ENCODE peak calls at places on chromosomes 13 and 19, in four cellular contexts. N is neuronal stem cell, S is mesenchymal stem cell, E is H9. K is an unnamed sample.

GRCh38 chr13:103525530-103525929 is 459.3 kb upstream of the SLC10A2 start:
- DNase-seq in N (no peak), S (no peak), E (no peak), K (no peak)

GRCh38 chr13:42364613-42365000 is 92.7 kb downstream of the AKAP11 start:
- DNase-seq in N (peak; percentile 4), S (peak; percentile 42), E (no peak), K (no peak)

GRCh38 chr13:38872693-38873092 is 117.9 kb downstream of the STOML3 start:
- DNase-seq in N (peak; percentile 54), S (peak; percentile 35), E (peak; percentile 67), K (peak; percentile 5)

GRCh38 chr19:6608950-6609349 is 18.0 kb upstream of the CD70 start:
- DNase-seq in N (no peak), S (no peak), E (no peak), K (no peak)

GRCh38 chr13:33751151-33751550 is 66.8 kb upstream of the RFC3 start:
- DNase-seq in N (no peak), S (peak; percentile 66), E (no peak), K (peak; percentile 46)

GRCh38 chr19:33814181-33815165 is 17.8 kb downstream of the KCTD15 start:
- DNase-seq in N (no peak), S (no peak), E (no peak), K (peak; percentile 7)

GRCh38 chr13:89900104-89900760 is 1447.3 kb upstream of the MIR17HG start:
- DNase-seq in N (no peak), S (no peak), E (no peak), K (no peak)

GRCh38 chr19:10503002-10503789 is at the start of gene KEAP1:
- DNase-seq in N (peak; percentile 50), S (peak; percentile 54), E (peak; percentile 55), K (no peak)

GRCh38 chr13:45728759-45729158 is 26.6 kb downstream of the CBY2 start:
- DNase-seq in N (no peak), S (no peak), E (peak; percentile 79), K (no peak)

GRCh38 chr13:40433577-40433976 is 232.9 kb downstream of the FOXO1 start:
- DNase-seq in N (no peak), S (no peak), E (no peak), K (no peak)

GRCh38 chr19:1935484-1936208 is 5.3 kb upstream of the CSNK1G2 start:
- DNase-seq in N (no peak), S (peak; percentile 31), E (no peak), K (peak; percentile 28)

GRCh38 chr19:5341448-5341820 is 822 bp upstream of the PTPRS start:
- DNase-seq in N (no peak), S (no peak), E (no peak), K (no peak)

GRCh38 chr13:74162782-74163181 is 28.6 kb upstream of the KLF12 start:
- DNase-seq in N (no peak), S (no peak), E (no peak), K (no peak)

GRCh38 chr13:95677564-95678386 is 836 bp downstream of the DNAJC3 start:
- DNase-seq in N (peak; percentile 38), S (peak; percentile 52), E (peak; percentile 47), K (peak; percentile 23)

GRCh38 chr13:44063881-44064280 is 184.2 kb downstream of the LACC1 start:
- DNase-seq in N (no peak), S (no peak), E (no peak), K (no peak)

GRCh38 chr13:36571444-36571843 is 102.4 kb upstream of the SERTM1 start:
- DNase-seq in N (no peak), S (no peak), E (no peak), K (no peak)

GRCh38 chr19:2011169-2011568 is 4.3 kb downstream of the BTBD2 start:
- DNase-seq in N (no peak), S (no peak), E (no peak), K (no peak)

GRCh38 chr19:16714702-16715294 is 4.8 kb upstream of the NWD1 start:
- DNase-seq in N (peak; percentile 74), S (peak; percentile 39), E (peak; percentile 71), K (peak; percentile 24)

GRCh38 chr13:86282450-86282849 is 483.2 kb upstream of the SLITRK6 start:
- DNase-seq in N (peak; percentile 3), S (no peak), E (no peak), K (no peak)

GRCh38 chr13:110925023-110925608 is 10.2 kb upstream of the ANKRD10 start:
- DNase-seq in N (no peak), S (no peak), E (peak; percentile 60), K (no peak)

GRCh38 chr19:48625891-48626327 is 6.6 kb downstream of the SPHK2 start:
- DNase-seq in N (no peak), S (no peak), E (no peak), K (no peak)

GRCh38 chr13:93505104-93505952 is 278.7 kb downstream of the GPC6 start:
- DNase-seq in N (no peak), S (peak; percentile 35), E (no peak), K (peak; percentile 72)

GRCh38 chr13:24605923-24606372 is 74.3 kb upstream of the ATP12A start:
- DNase-seq in N (no peak), S (peak; percentile 59), E (no peak), K (peak; percentile 11)

GRCh38 chr13:25840261-25840660 is 211.6 kb downstream of the SHISA2 start:
- DNase-seq in N (no peak), S (no peak), E (no peak), K (no peak)
- H2BK5ac ChIP-seq in N (no peak overlapping the region), S (no peak overlapping the region), E (no peak overlapping the region), K (no peak overlapping the region)

DNA sequence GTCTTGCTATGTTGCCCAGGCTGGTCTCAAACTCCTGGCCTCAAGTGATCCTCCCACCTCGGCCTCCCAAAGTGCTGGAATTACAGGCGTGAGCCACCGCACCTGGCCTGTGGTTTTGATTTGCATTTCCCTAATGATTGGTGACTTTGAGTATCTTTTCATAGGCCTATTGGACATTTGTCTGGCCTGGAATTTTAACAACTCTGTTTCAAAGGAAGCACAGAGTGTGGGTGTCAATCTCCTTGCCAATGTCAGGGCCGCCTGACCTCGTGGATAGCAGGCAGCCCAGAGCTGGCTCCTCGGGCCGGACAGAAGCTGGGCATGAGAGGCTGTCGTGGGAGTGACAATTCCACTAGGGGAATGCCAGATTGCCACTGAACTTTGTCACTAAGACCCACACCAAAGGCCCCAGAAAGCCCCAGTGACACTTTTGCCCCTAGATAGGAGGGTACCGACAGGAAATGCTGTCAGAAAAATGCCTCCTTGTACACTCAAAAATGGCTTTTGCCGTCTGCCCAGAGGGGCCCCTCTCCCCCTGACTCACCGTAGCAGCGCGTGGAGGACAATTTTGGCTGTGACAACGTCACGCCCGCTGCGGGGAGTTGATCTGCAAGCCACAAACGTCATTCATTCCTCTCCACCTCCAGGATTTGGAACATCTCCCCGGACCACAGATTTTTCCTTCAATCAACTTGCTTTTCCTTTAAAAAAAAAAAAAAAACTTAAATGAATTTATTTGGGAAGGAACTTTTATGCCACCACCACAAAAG is 11.7 kb upstream of the ADGRE5 start:
- DNase-seq in N (no peak), S (no peak), E (no peak), K (peak; percentile 64)
- H3K9ac ChIP-seq in N (no peak overlapping the region), S (peak overlapping the region; percentile 65), E (no peak overlapping the region), K (no peak overlapping the region)

GRCh38 chr13:106915146-106915545 is 347.2 kb upstream of the ARGLU1 start:
- DNase-seq in N (no peak), S (no peak), E (no peak), K (no peak)

GRCh38 chr13:106916329-106916728 is 348.4 kb upstream of the ARGLU1 start:
- DNase-seq in N (no peak), S (no peak), E (no peak), K (no peak)

GRCh38 chr13:106919093-106919492 is 351.2 kb upstream of the ARGLU1 start:
- DNase-seq in N (no peak), S (peak; percentile 13), E (no peak), K (no peak)

GRCh38 chr13:106917673-106918652 is 350.0 kb upstream of the ARGLU1 start:
- DNase-seq in N (peak; percentile 81), S (peak; percentile 74), E (peak; percentile 81), K (peak; percentile 61)

GRCh38 chr13:106917024-106917491 is 349.1 kb upstream of the ARGLU1 start:
- DNase-seq in N (no peak), S (no peak), E (peak; percentile 38), K (no peak)
- H2BK5ac ChIP-seq in N (no peak overlapping the region), S (no peak overlapping the region), E (no peak overlapping the region), K (no peak overlapping the region)

GRCh38 chr19:39125554-39126311 is at the start of gene PAK4:
- DNase-seq in N (peak; percentile 98), S (peak; percentile 97), E (peak; percentile 98), K (peak; percentile 96)

GRCh38 chr19:39124136-39124764 is 1.3 kb upstream of the PAK4 start:
- DNase-seq in N (no peak), S (no peak), E (no peak), K (no peak)

GRCh38 chr19:39126312-39126561 is 651 bp downstream of the PAK4 start:
- DNase-seq in N (no peak), S (no peak), E (no peak), K (no peak)

GRCh38 chr19:39126593-39127187 is 1.1 kb downstream of the PAK4 start:
- DNase-seq in N (no peak), S (peak; percentile 23), E (no peak), K (no peak)

DNA sequence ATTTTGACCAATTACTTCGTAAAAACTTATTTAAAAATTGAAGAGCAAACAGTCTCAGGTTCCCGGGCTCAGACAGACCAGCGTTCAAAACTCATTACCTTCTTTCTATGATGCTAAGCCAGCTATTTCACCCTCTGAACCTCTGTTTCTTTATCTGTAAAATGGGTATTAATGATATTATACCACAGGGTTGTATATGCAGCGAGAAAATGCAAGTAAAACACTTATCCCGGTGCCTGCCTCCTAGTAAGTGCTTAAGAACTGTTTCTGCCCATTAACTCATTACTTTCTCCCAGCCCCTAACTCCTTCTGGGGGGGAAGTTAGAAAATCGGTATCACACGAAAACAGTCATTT is 410 bp upstream of the PAK4 start:
- DNase-seq in N (no peak), S (no peak), E (no peak), K (no peak)
- H3K9ac ChIP-seq in N (no peak overlapping the region), S (peak overlapping the region; percentile 82), E (no peak overlapping the region), K (no peak overlapping the region)

DNA sequence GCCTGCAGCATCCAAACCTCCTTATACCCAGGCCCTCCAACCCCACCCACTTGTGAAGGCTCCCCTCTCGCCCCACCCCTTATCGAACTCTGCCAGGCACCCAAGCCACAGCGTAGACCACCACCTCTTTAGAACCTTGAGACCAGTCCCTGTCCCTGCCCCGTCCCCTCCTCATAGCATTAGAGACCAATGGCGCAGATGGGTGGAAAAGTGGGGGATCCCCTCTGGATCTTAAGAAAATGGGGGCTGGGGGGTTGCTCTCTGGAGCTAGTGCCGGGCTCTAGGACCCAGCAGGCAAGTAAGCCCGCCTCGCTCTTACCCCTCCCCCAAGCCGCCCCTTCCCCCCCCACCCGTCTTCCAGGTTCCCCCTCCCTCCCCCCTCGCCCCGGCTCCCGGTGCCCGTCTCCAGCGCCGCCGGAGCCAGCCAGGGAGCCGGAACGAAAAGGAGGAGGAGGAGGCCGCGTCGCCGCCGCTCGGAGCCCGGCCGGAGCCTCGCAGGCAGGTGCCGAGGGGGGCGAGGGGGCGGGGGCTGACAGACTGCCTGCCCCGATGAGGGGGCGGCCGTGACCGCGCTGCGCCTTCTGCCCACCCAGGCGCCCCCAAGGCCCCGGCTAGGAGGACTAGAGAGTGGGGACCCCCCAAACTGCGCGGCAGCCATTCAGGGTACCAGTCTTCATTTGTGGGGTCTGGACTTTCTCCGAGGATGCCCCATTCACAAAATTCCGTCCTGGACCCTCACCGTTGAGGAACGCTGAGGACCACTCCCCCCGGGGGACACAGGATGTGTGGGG is at the start of gene SPRED3:
- DNase-seq in N (no peak), S (no peak), E (no peak), K (peak; percentile 66)
- H2BK5ac ChIP-seq in N (peak within 1 kb of the TSS; percentile 79), S (peak within 1 kb of the TSS; percentile 77), E (no peak within 1 kb of the TSS), K (peak within 1 kb of the TSS; percentile 84)

GRCh38 chr19:11540642-11541041 is 2.0 kb downstream of the CNN1 start:
- DNase-seq in N (no peak), S (no peak), E (no peak), K (no peak)
- H3K9ac ChIP-seq in N (no peak overlapping the region), S (no peak overlapping the region), E (no peak overlapping the region), K (peak overlapping the region; percentile 91)

GRCh38 chr19:38402967-38403674 is at the start of gene FAM98C:
- DNase-seq in N (peak; percentile 98), S (peak; percentile 96), E (peak; percentile 99), K (peak; percentile 92)
- H2BK5ac ChIP-seq in N (peak within 1 kb of the TSS; percentile 79), S (no peak within 1 kb of the TSS), E (no peak within 1 kb of the TSS), K (peak within 1 kb of the TSS; percentile 63)